ENCODE peak calls at places on chromosomes 4 and X, in nine cellular contexts. One of them, this sample, is unnamed.

GRCh38 chr4:85514783-85515182 is 39.8 kb downstream of the ARHGAP24 start:
- DNase-seq in uterus: no peak
- DNase-seq in tibial artery: no peak
- DNase-seq in ovary: no peak
- DNase-seq in lower lobe of right lung: no peak
- DNase-seq in fibroblast of lung: no peak
- DNase-seq in heart left ventricle: no peak
- DNase-seq in RWPE1: no peak
- DNase-seq in CD8-positive, alpha-beta memory T cell: no peak
- DNase-seq in this sample: no peak

GRCh38 chr4:155494037-155494718 is 117.4 kb upstream of the MAP9 start:
- DNase-seq in lower lobe of right lung: no peak
- DNase-seq in fibroblast of lung: no peak
- DNase-seq in uterus: no peak
- DNase-seq in CD8-positive, alpha-beta memory T cell: no peak
- DNase-seq in heart left ventricle: no peak
- DNase-seq in tibial artery: no peak
- DNase-seq in RWPE1: no peak
- DNase-seq in ovary: no peak
- DNase-seq in this sample: no peak

GRCh38 chrX:24395775-24396174 is 35.3 kb downstream of the SUPT20HL1 start:
- DNase-seq in heart left ventricle: no peak
- DNase-seq in fibroblast of lung: peak
- DNase-seq in uterus: peak
- DNase-seq in RWPE1: peak
- DNase-seq in ovary: no peak
- DNase-seq in CD8-positive, alpha-beta memory T cell: peak
- DNase-seq in tibial artery: no peak
- DNase-seq in lower lobe of right lung: no peak
- DNase-seq in this sample: peak

GRCh38 chrX:116278819-116279218 is 108.3 kb downstream of the AGTR2 start:
- DNase-seq in heart left ventricle: no peak
- DNase-seq in fibroblast of lung: no peak
- DNase-seq in ovary: no peak
- DNase-seq in uterus: no peak
- DNase-seq in RWPE1: no peak
- DNase-seq in lower lobe of right lung: no peak
- DNase-seq in tibial artery: no peak
- DNase-seq in CD8-positive, alpha-beta memory T cell: no peak
- DNase-seq in this sample: no peak

GRCh38 chrX:120260369-120260768 is 9.8 kb downstream of the ZBTB33 start:
- DNase-seq in fibroblast of lung: no peak
- DNase-seq in heart left ventricle: no peak
- DNase-seq in ovary: no peak
- DNase-seq in lower lobe of right lung: no peak
- DNase-seq in tibial artery: no peak
- DNase-seq in RWPE1: peak
- DNase-seq in uterus: no peak
- DNase-seq in CD8-positive, alpha-beta memory T cell: no peak
- DNase-seq in this sample: no peak

GRCh38 chrX:130523460-130524394 is 121.9 kb downstream of the RBMX2 start:
- DNase-seq in tibial artery: peak
- DNase-seq in CD8-positive, alpha-beta memory T cell: no peak
- DNase-seq in heart left ventricle: peak
- DNase-seq in lower lobe of right lung: peak
- DNase-seq in fibroblast of lung: peak
- DNase-seq in RWPE1: no peak
- DNase-seq in ovary: peak
- DNase-seq in uterus: peak
- DNase-seq in this sample: peak

GRCh38 chr4:46329118-46329976 is 60.6 kb downstream of the GABRA2 start:
- DNase-seq in ovary: no peak
- DNase-seq in RWPE1: peak
- DNase-seq in tibial artery: no peak
- DNase-seq in heart left ventricle: no peak
- DNase-seq in fibroblast of lung: peak
- DNase-seq in CD8-positive, alpha-beta memory T cell: no peak
- DNase-seq in lower lobe of right lung: no peak
- DNase-seq in uterus: no peak
- DNase-seq in this sample: peak

GRCh38 chr4:72076562-72076961 is 44.8 kb downstream of the NPFFR2 start:
- DNase-seq in uterus: no peak
- DNase-seq in lower lobe of right lung: no peak
- DNase-seq in CD8-positive, alpha-beta memory T cell: no peak
- DNase-seq in fibroblast of lung: peak
- DNase-seq in heart left ventricle: no peak
- DNase-seq in RWPE1: no peak
- DNase-seq in tibial artery: no peak
- DNase-seq in ovary: no peak
- DNase-seq in this sample: no peak

GRCh38 chr4:53026233-53026632 is 164.1 kb downstream of the RASL11B start:
- DNase-seq in uterus: no peak
- DNase-seq in CD8-positive, alpha-beta memory T cell: no peak
- DNase-seq in heart left ventricle: no peak
- DNase-seq in ovary: no peak
- DNase-seq in RWPE1: no peak
- DNase-seq in lower lobe of right lung: no peak
- DNase-seq in fibroblast of lung: no peak
- DNase-seq in tibial artery: no peak
- DNase-seq in this sample: no peak

GRCh38 chrX:50691820-50692219 is 122.2 kb downstream of the SHROOM4 start:
- DNase-seq in RWPE1: peak
- DNase-seq in lower lobe of right lung: no peak
- DNase-seq in ovary: no peak
- DNase-seq in tibial artery: no peak
- DNase-seq in heart left ventricle: no peak
- DNase-seq in uterus: no peak
- DNase-seq in fibroblast of lung: peak
- DNase-seq in CD8-positive, alpha-beta memory T cell: no peak
- DNase-seq in this sample: no peak

GRCh38 chr4:98828801-98829200 is 100.1 kb downstream of the EIF4E start:
- DNase-seq in ovary: no peak
- DNase-seq in uterus: no peak
- DNase-seq in CD8-positive, alpha-beta memory T cell: peak
- DNase-seq in lower lobe of right lung: no peak
- DNase-seq in tibial artery: no peak
- DNase-seq in heart left ventricle: no peak
- DNase-seq in fibroblast of lung: peak
- DNase-seq in RWPE1: no peak
- DNase-seq in this sample: peak

GRCh38 chr4:122695226-122695625 is 37.3 kb upstream of the BBS12 start:
- DNase-seq in CD8-positive, alpha-beta memory T cell: no peak
- DNase-seq in lower lobe of right lung: no peak
- DNase-seq in uterus: no peak
- DNase-seq in heart left ventricle: no peak
- DNase-seq in ovary: no peak
- DNase-seq in tibial artery: no peak
- DNase-seq in fibroblast of lung: no peak
- DNase-seq in RWPE1: no peak
- DNase-seq in this sample: no peak

GRCh38 chrX:114800719-114801118 is 216.7 kb downstream of the IL13RA2 start:
- DNase-seq in ovary: no peak
- DNase-seq in tibial artery: peak
- DNase-seq in lower lobe of right lung: no peak
- DNase-seq in heart left ventricle: no peak
- DNase-seq in RWPE1: peak
- DNase-seq in fibroblast of lung: peak
- DNase-seq in CD8-positive, alpha-beta memory T cell: no peak
- DNase-seq in uterus: no peak
- DNase-seq in this sample: no peak

GRCh38 chr4:98976716-98977115 is 18.8 kb upstream of the METAP1 start:
- DNase-seq in CD8-positive, alpha-beta memory T cell: no peak
- DNase-seq in tibial artery: no peak
- DNase-seq in lower lobe of right lung: no peak
- DNase-seq in ovary: no peak
- DNase-seq in uterus: no peak
- DNase-seq in RWPE1: peak
- DNase-seq in fibroblast of lung: peak
- DNase-seq in heart left ventricle: no peak
- DNase-seq in this sample: no peak

GRCh38 chrX:154059729-154060245 is 37.7 kb downstream of the MECP2 start:
- DNase-seq in heart left ventricle: no peak
- DNase-seq in uterus: no peak
- DNase-seq in CD8-positive, alpha-beta memory T cell: no peak
- DNase-seq in tibial artery: no peak
- DNase-seq in RWPE1: no peak
- DNase-seq in fibroblast of lung: no peak
- DNase-seq in ovary: no peak
- DNase-seq in lower lobe of right lung: no peak
- DNase-seq in this sample: no peak

GRCh38 chr4:179163147-179163546 is 1720.9 kb upstream of the AGA start:
- DNase-seq in tibial artery: no peak
- DNase-seq in RWPE1: no peak
- DNase-seq in heart left ventricle: no peak
- DNase-seq in ovary: no peak
- DNase-seq in uterus: no peak
- DNase-seq in fibroblast of lung: no peak
- DNase-seq in lower lobe of right lung: no peak
- DNase-seq in CD8-positive, alpha-beta memory T cell: no peak
- DNase-seq in this sample: no peak

GRCh38 chr4:179165862-179166261 is 1723.6 kb upstream of the AGA start:
- DNase-seq in uterus: no peak
- DNase-seq in heart left ventricle: no peak
- DNase-seq in fibroblast of lung: no peak
- DNase-seq in RWPE1: no peak
- DNase-seq in lower lobe of right lung: no peak
- DNase-seq in tibial artery: no peak
- DNase-seq in ovary: no peak
- DNase-seq in CD8-positive, alpha-beta memory T cell: no peak
- DNase-seq in this sample: no peak

GRCh38 chr4:179164642-179165338 is 1722.6 kb upstream of the AGA start:
- DNase-seq in uterus: no peak
- DNase-seq in RWPE1: no peak
- DNase-seq in CD8-positive, alpha-beta memory T cell: no peak
- DNase-seq in lower lobe of right lung: no peak
- DNase-seq in tibial artery: no peak
- DNase-seq in heart left ventricle: no peak
- DNase-seq in fibroblast of lung: no peak
- DNase-seq in ovary: no peak
- DNase-seq in this sample: no peak

DNA sequence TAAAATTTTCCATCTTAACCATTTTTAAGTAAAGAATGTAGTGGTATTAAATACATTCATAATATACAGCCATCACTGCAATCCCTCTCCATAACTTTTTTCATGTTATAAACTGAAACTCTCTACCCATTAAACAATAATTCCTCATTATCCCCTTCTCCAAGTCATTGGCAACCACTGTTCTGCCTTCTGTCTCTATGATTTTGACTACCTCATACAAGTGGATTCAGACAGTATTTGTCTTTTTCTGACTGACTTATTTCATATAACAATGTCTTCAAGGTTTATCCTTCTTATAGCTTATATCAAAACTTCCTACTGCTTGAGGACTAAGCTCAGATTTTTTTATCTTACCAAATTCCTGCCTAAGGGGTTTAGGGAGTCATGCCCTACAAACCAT is 1723.1 kb upstream of the AGA start:
- DNase-seq in ovary: no peak
- DNase-seq in heart left ventricle: no peak
- DNase-seq in lower lobe of right lung: no peak
- DNase-seq in CD8-positive, alpha-beta memory T cell: no peak
- DNase-seq in tibial artery: no peak
- DNase-seq in uterus: no peak
- DNase-seq in fibroblast of lung: no peak
- DNase-seq in RWPE1: no peak
- DNase-seq in this sample: no peak
- H3K27ac ChIP-seq in ovary: no peak
- H3K27ac ChIP-seq in heart left ventricle: no peak
- H3K27ac ChIP-seq in lower lobe of right lung: no peak
- H3K27ac ChIP-seq in CD8-positive, alpha-beta memory T cell: no peak
- H3K27ac ChIP-seq in tibial artery: no peak
- H3K27ac ChIP-seq in uterus: no peak
- H3K27ac ChIP-seq in fibroblast of lung: no peak
- H3K27ac ChIP-seq in RWPE1: no peak
- H3K27ac ChIP-seq in this sample: no peak

GRCh38 chr4:16757080-16757521 is 141.3 kb downstream of the LDB2 start:
- DNase-seq in tibial artery: no peak
- DNase-seq in heart left ventricle: no peak
- DNase-seq in fibroblast of lung: peak
- DNase-seq in RWPE1: no peak
- DNase-seq in ovary: no peak
- DNase-seq in CD8-positive, alpha-beta memory T cell: no peak
- DNase-seq in lower lobe of right lung: no peak
- DNase-seq in uterus: no peak
- DNase-seq in this sample: no peak
- H3K27ac ChIP-seq in tibial artery: no peak
- H3K27ac ChIP-seq in heart left ventricle: no peak
- H3K27ac ChIP-seq in fibroblast of lung: no peak
- H3K27ac ChIP-seq in RWPE1: no peak
- H3K27ac ChIP-seq in ovary: no peak
- H3K27ac ChIP-seq in CD8-positive, alpha-beta memory T cell: no peak
- H3K27ac ChIP-seq in lower lobe of right lung: no peak
- H3K27ac ChIP-seq in uterus: peak
- H3K27ac ChIP-seq in this sample: no peak

DNA sequence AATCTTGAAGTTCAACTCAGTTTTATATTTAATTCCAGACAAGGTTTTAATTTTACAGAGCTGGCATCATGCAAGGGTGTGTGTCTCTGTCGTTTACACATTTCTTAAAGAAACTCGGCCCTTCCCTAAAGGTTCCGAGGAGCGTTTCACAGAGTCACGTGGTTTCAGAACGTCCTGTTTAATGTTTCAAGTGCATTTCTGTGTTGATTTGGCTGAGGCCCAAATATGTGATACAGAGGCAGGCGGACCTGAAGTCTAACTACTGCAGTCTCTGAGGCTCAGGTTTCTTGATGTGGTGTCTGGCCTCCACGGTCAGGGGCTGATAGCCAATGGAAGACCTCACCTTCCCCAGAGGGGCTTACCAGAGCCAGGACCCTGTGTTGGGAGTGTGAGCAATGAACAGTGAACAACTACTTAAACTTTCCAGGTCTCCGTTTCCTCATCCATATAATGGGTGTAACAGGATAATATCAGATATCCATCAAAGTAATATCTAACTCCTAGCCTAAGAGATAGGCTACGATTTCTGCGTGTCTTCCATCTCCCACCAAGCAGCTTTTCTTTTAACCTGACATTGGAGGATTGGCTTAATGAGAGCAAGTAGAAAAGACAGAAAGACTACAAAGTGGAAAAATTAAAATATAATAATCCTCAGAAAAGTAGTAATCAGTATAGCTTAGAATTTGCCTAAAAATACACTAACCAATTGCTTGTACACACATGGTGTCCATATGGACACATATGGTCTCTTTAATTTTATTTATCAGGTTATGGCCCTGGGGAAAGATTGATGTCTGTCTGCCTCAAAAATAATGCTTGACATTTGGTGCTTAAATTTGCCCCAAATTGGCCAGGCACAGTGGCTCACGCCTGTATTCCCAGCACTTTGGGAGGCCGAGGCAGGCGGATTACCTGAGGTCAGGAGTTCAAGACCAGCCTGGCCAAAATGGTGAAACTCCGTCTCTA is 50.0 kb upstream of the TRIM2 start:
- DNase-seq in uterus: no peak
- DNase-seq in heart left ventricle: no peak
- DNase-seq in ovary: no peak
- DNase-seq in fibroblast of lung: peak
- DNase-seq in RWPE1: peak
- DNase-seq in lower lobe of right lung: no peak
- DNase-seq in tibial artery: no peak
- DNase-seq in CD8-positive, alpha-beta memory T cell: no peak
- DNase-seq in this sample: peak
- H3K27ac ChIP-seq in uterus: no peak
- H3K27ac ChIP-seq in heart left ventricle: no peak
- H3K27ac ChIP-seq in ovary: no peak
- H3K27ac ChIP-seq in fibroblast of lung: no peak
- H3K27ac ChIP-seq in RWPE1: peak
- H3K27ac ChIP-seq in lower lobe of right lung: no peak
- H3K27ac ChIP-seq in tibial artery: peak
- H3K27ac ChIP-seq in CD8-positive, alpha-beta memory T cell: no peak
- H3K27ac ChIP-seq in this sample: peak

GRCh38 chrX:40406330-40406859 is 174.4 kb upstream of the ATP6AP2 start:
- DNase-seq in CD8-positive, alpha-beta memory T cell: no peak
- DNase-seq in RWPE1: no peak
- DNase-seq in heart left ventricle: no peak
- DNase-seq in ovary: no peak
- DNase-seq in tibial artery: no peak
- DNase-seq in uterus: no peak
- DNase-seq in fibroblast of lung: no peak
- DNase-seq in lower lobe of right lung: no peak
- DNase-seq in this sample: no peak
- H3K27ac ChIP-seq in CD8-positive, alpha-beta memory T cell: no peak
- H3K27ac ChIP-seq in RWPE1: no peak
- H3K27ac ChIP-seq in heart left ventricle: no peak
- H3K27ac ChIP-seq in ovary: no peak
- H3K27ac ChIP-seq in tibial artery: no peak
- H3K27ac ChIP-seq in uterus: no peak
- H3K27ac ChIP-seq in fibroblast of lung: no peak
- H3K27ac ChIP-seq in lower lobe of right lung: no peak
- H3K27ac ChIP-seq in this sample: no peak